ENCODE peak calls at places on chromosomes 16 and 17, in five cellular contexts. G is neuronal stem cell, V is trophoblast cell, H is H1, N is mesenchymal stem cell. O is an unnamed sample.
A peak's percentile ranks its signal among the peaks of the same experiment; 100 is the strongest.

GRCh38 chr17:64236827-64237403 is 26.1 kb downstream of the TEX2 start:
- DNase-seq in H (no peak), G (no peak), N (peak; percentile 29), V (no peak), O (peak; percentile 46)

GRCh38 chr17:67801626-67802175 is 23.6 kb upstream of the BPTF start:
- DNase-seq in G (no peak), H (no peak), N (no peak), V (peak; percentile 23), O (peak; percentile 68)

GRCh38 chr17:17840751-17841591 is 4.2 kb upstream of the SREBF1 start:
- DNase-seq in N (peak; percentile 80), V (peak; percentile 60), H (no peak), G (no peak), O (peak; percentile 39)

GRCh38 chr17:14813649-14814048 is 451.5 kb downstream of the PMP22 start:
- DNase-seq in H (peak; percentile 82), G (no peak), V (peak; percentile 72), N (no peak), O (peak; percentile 92)

GRCh38 chr16:78125112-78125844 is 25.8 kb downstream of the WWOX start:
- DNase-seq in G (no peak), V (peak; percentile 77), N (no peak), H (no peak), O (no peak)

GRCh38 chr17:76969598-76970172 is 101.5 kb downstream of the MGAT5B start:
- DNase-seq in H (no peak), V (peak; percentile 33), G (no peak), N (no peak), O (peak; percentile 65)

GRCh38 chr16:4081035-4081434 is 35.2 kb downstream of the ADCY9 start:
- DNase-seq in N (no peak), V (no peak), G (no peak), H (no peak), O (no peak)

GRCh38 chr16:66662445-66663194 is 33.9 kb downstream of the CMTM4 start:
- DNase-seq in N (peak; percentile 58), H (no peak), G (no peak), V (peak; percentile 55), O (no peak)

GRCh38 chr17:7133424-7133823 is 18.8 kb upstream of the ASGR2 start:
- DNase-seq in N (peak; percentile 32), G (peak; percentile 43), H (no peak), V (peak; percentile 48), O (peak; percentile 89)

GRCh38 chr16:15650019-15650697 is at the start of gene NDE1:
- DNase-seq in N (peak; percentile 93), H (peak; percentile 70), G (peak; percentile 93), V (peak; percentile 97), O (peak; percentile 92)

GRCh38 chr17:44522883-44523671 is 19.9 kb upstream of the GPATCH8 start:
- DNase-seq in N (peak; percentile 58), G (no peak), V (peak; percentile 86), H (no peak), O (peak; percentile 92)

GRCh38 chr17:39928868-39929651 is 1.5 kb downstream of the LRRC3C start:
- DNase-seq in V (no peak), N (peak; percentile 98), H (no peak), G (no peak), O (no peak)

GRCh38 chr17:4895676-4896331 is 3.5 kb upstream of the C17orf107 start:
- DNase-seq in N (no peak), V (peak; percentile 23), G (no peak), H (no peak), O (peak; percentile 87)

GRCh38 chr17:63082273-63082861 is 116.3 kb downstream of the TANC2 start:
- DNase-seq in G (no peak), H (no peak), V (peak; percentile 40), N (peak; percentile 52), O (no peak)

GRCh38 chr17:13074026-13074425 is 56.2 kb upstream of the ELAC2 start:
- DNase-seq in G (no peak), H (no peak), N (peak; percentile 3), V (peak; percentile 59), O (no peak)

GRCh38 chr17:38922538-38923291 is 2.7 kb upstream of the LASP1NB start:
- DNase-seq in G (peak; percentile 48), V (no peak), N (peak; percentile 61), H (no peak), O (peak; percentile 71)

GRCh38 chr17:80252871-80253270 is 7.8 kb upstream of the RNF213 start:
- DNase-seq in G (no peak), V (peak; percentile 83), N (no peak), H (peak; percentile 46), O (peak; percentile 84)

GRCh38 chr17:61388561-61389356 is 10.9 kb upstream of the TBX2 start:
- DNase-seq in H (no peak), N (no peak), G (no peak), V (no peak), O (no peak)

GRCh38 chr16:8257561-8257960 is 332.8 kb downstream of the TMEM114 start:
- DNase-seq in N (no peak), V (no peak), H (no peak), G (no peak), O (no peak)

GRCh38 chr16:63457869-63458268 is 1421.6 kb upstream of the CDH8 start:
- DNase-seq in G (no peak), H (no peak), N (no peak), V (no peak), O (no peak)

GRCh38 chr16:80125677-80126076 is 415.1 kb upstream of the DYNLRB2 start:
- DNase-seq in V (no peak), H (no peak), G (no peak), N (no peak), O (no peak)

GRCh38 chr17:45197108-45197507 is 24.6 kb upstream of the FMNL1 start:
- DNase-seq in H (no peak), N (no peak), V (no peak), G (no peak), O (no peak)

GRCh38 chr17:76710863-76711611 is at the start of gene MXRA7:
- DNase-seq in G (peak; percentile 53), H (no peak), V (peak; percentile 67), N (peak; percentile 74), O (peak; percentile 86)

GRCh38 chr16:57563487-57563750 is 21.0 kb downstream of the ADGRG5 start:
- DNase-seq in G (no peak), H (no peak), N (no peak), V (no peak), O (no peak)

GRCh38 chr16:51941412-51941811 is 605.5 kb downstream of the TOX3 start:
- DNase-seq in V (no peak), N (no peak), G (no peak), H (no peak), O (no peak)

GRCh38 chr16:79176987-79177386 is 423.6 kb downstream of the MAF start:
- DNase-seq in N (no peak), V (no peak), H (no peak), G (no peak), O (no peak)

GRCh38 chr16:67284699-67285646 is 5.6 kb downstream of the PLEKHG4 start:
- DNase-seq in N (peak; percentile 49), V (peak; percentile 36), H (peak; percentile 62), G (peak; percentile 20), O (peak; percentile 91)

GRCh38 chr17:3683054-3683511 is 12.9 kb downstream of the P2RX5 start:
- DNase-seq in V (peak; percentile 60), H (no peak), N (peak; percentile 35), G (no peak), O (peak; percentile 84)

GRCh38 chr16:2331199-2331931 is 9.2 kb downstream of the ABCA3 start:
- DNase-seq in G (no peak), V (no peak), N (no peak), H (no peak), O (no peak)

GRCh38 chr17:73750975-73751374 is 106.7 kb upstream of the SDK2 start:
- DNase-seq in H (no peak), N (no peak), G (no peak), V (no peak), O (no peak)

GRCh38 chr17:9918352-9918751 is 13.3 kb upstream of the RCVRN start:
- DNase-seq in N (no peak), H (no peak), V (no peak), G (no peak), O (no peak)

GRCh38 chr16:55494994-55495421 is 13.9 kb upstream of the LPCAT2 start:
- DNase-seq in V (peak; percentile 47), N (peak; percentile 89), G (no peak), H (no peak), O (peak; percentile 29)

GRCh38 chr17:44820631-44821196 is 9.4 kb downstream of the GJC1 start:
- DNase-seq in H (no peak), N (peak; percentile 90), G (no peak), V (peak; percentile 82), O (no peak)

GRCh38 chr17:77555741-77556291 is 402.7 kb upstream of the TNRC6C start:
- DNase-seq in G (no peak), H (no peak), N (no peak), V (no peak), O (no peak)

GRCh38 chr17:12256380-12256995 is 235.8 kb downstream of the MAP2K4 start:
- DNase-seq in V (peak; percentile 75), H (no peak), G (peak; percentile 32), N (peak; percentile 68), O (no peak)

GRCh38 chr16:77951788-77952187 is 70.6 kb upstream of the CLEC3A start:
- DNase-seq in G (no peak), V (peak; percentile 81), H (no peak), N (no peak), O (no peak)

DNA sequence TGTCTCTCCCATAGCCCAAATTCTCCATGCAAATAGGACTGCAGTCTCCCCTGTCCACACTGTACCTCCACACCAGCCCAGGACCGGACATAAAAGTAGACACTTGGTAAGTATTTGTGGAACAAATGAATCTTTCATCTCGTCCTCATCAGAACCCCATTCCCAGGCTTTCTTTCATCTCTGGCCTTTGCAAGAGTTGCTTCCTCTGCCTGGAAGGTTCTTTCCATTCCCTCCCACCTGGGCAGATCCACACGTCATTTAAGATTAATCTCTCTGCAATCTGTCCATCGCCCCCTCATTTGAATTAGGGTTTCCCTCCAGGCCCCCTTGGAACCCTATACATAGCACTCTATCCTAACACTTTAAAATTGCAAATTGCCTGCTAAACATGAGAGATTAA is 3.9 kb upstream of the NXPH3 start:
- DNase-seq in V (no peak), G (no peak), N (no peak), H (no peak), O (no peak)
- H3K23ac ChIP-seq in V (no peak overlapping the region), G (no peak overlapping the region), N (no peak overlapping the region), H (no peak overlapping the region), O (no peak overlapping the region)

GRCh38 chr17:36525113-36525512 is 9.6 kb downstream of the MYO19 start:
- DNase-seq in N (no peak), G (no peak), V (no peak), H (no peak), O (no peak)
- H2BK12ac ChIP-seq in N (no peak overlapping the region), G (no peak overlapping the region), V (no peak overlapping the region), H (no peak overlapping the region), O (no peak overlapping the region)

GRCh38 chr17:47830991-47831933 is at the start of the genes LRRC46 and MRPL10:
- DNase-seq in G (peak; percentile 87), V (peak; percentile 86), H (peak; percentile 78), N (peak; percentile 94), O (peak; percentile 97)
- H3K23ac ChIP-seq in G (peak within 1 kb of the TSS; percentile 35), V (no peak within 1 kb of the TSS), H (no peak within 1 kb of the TSS), N (no peak within 1 kb of the TSS), O (no peak within 1 kb of the TSS)

DNA sequence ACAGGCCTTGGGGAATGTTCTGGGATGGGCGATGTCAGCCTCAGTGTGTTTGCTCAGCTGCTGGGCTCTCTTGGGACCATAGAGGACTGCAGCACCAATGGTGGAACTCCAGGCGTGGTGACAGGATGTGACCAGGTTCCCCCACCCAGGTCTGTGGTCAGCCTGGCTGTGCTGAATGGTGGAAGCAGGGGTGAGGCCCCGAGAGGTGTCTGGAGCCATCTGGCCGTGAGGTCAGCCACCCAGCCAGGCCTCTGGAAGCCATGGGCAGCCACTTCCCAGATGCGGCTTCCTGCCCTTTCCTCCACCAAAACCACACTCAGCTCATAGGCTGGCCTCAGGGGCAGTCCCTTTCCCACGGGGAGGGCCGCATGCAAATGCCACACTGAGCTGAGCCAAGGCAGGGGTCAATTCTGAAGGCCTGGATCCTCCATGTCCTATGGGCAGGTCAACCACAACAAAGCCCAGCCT is 7.8 kb upstream of the MAPK7 start:
- DNase-seq in V (no peak), H (no peak), G (no peak), N (no peak), O (no peak)
- H2BK12ac ChIP-seq in V (no peak overlapping the region), H (no peak overlapping the region), G (no peak overlapping the region), N (no peak overlapping the region), O (no peak overlapping the region)

O was measured in H9.